ENCODE peak calls at places on chromosomes 16 and 17, in nine cellular contexts. S is ovary, K is esophagus muscularis mucosa, D is transverse colon, Z is tibial nerve, I is SK-N-SH, H is A549, M is H1, G is K562. J is an unnamed sample.

GRCh38 chr16:65200857-65201256 is 79.0 kb upstream of the CDH11 start:
- DNase-seq in S (no peak), K (no peak), D (no peak), Z (no peak), I (no peak), H (no peak), M (no peak), G (no peak), J (no peak)

GRCh38 chr16:27993587-27993986 is 69.9 kb downstream of the GSG1L start:
- DNase-seq in S (no peak), K (no peak), D (no peak), Z (no peak), I (no peak), H (no peak), M (no peak), G (no peak), J (no peak)

GRCh38 chr17:15456972-15457722 is 10.3 kb downstream of the CDRT4 start:
- DNase-seq in S (peak), K (no peak), D (peak), Z (peak), I (peak), H (no peak), M (no peak), G (no peak), J (peak)

GRCh38 chr16:10514369-10515055 is 65.9 kb downstream of the EMP2 start:
- DNase-seq in S (peak), K (no peak), D (peak), Z (no peak), I (peak), H (peak), M (peak), G (peak), J (no peak)

GRCh38 chr17:76276461-76277299 is 11.5 kb downstream of the UBALD2 start:
- DNase-seq in S (no peak), K (no peak), D (no peak), Z (no peak), I (peak), H (no peak), M (no peak), G (no peak), J (no peak)

GRCh38 chr16:63816304-63816703 is 1305.6 kb downstream of the CDH11 start:
- DNase-seq in S (no peak), K (no peak), D (no peak), Z (no peak), I (no peak), H (no peak), M (no peak), G (no peak), J (no peak)

GRCh38 chr16:84340305-84341040 is 27.9 kb upstream of the ATP2C2 start:
- DNase-seq in S (no peak), K (no peak), D (peak), Z (no peak), I (no peak), H (peak), M (no peak), G (no peak), J (no peak)

GRCh38 chr16:8929086-8929748 is 34.5 kb downstream of the USP7 start:
- DNase-seq in S (no peak), K (no peak), D (no peak), Z (no peak), I (no peak), H (no peak), M (no peak), G (no peak), J (no peak)

GRCh38 chr16:84774810-84775209 is 45.0 kb upstream of the CRISPLD2 start:
- DNase-seq in S (no peak), K (no peak), D (no peak), Z (peak), I (no peak), H (no peak), M (no peak), G (no peak), J (no peak)

GRCh38 chr17:39235555-39236221 is 9.9 kb upstream of the STAC2 start:
- DNase-seq in S (no peak), K (no peak), D (peak), Z (no peak), I (peak), H (peak), M (peak), G (peak), J (no peak)

GRCh38 chr17:51228177-51228576 is 31.7 kb downstream of the MBTD1 start:
- DNase-seq in S (no peak), K (no peak), D (no peak), Z (no peak), I (no peak), H (no peak), M (no peak), G (no peak), J (no peak)

GRCh38 chr17:19718041-19718612 is 1.7 kb upstream of the SLC47A2 start:
- DNase-seq in S (no peak), K (no peak), D (no peak), Z (no peak), I (peak), H (no peak), M (no peak), G (no peak), J (no peak)

GRCh38 chr17:39096435-39097158 is 54.8 kb downstream of the PLXDC1 start:
- DNase-seq in S (peak), K (no peak), D (peak), Z (no peak), I (no peak), H (no peak), M (no peak), G (no peak), J (no peak)

GRCh38 chr17:44414394-44415155 is 25.1 kb upstream of the ITGA2B start:
- DNase-seq in S (no peak), K (no peak), D (no peak), Z (no peak), I (no peak), H (no peak), M (no peak), G (no peak), J (no peak)

GRCh38 chr17:81941484-81942166 is 4.5 kb upstream of the PYCR1 start:
- DNase-seq in S (no peak), K (no peak), D (no peak), Z (no peak), I (no peak), H (no peak), M (no peak), G (no peak), J (no peak)

GRCh38 chr17:48611681-48612455 is 1.1 kb upstream of the HOXB7 start:
- DNase-seq in S (no peak), K (no peak), D (peak), Z (no peak), I (no peak), H (peak), M (no peak), G (no peak), J (no peak)

GRCh38 chr17:63445571-63446217 is 412 bp downstream of the CYB561 start:
- DNase-seq in S (no peak), K (no peak), D (peak), Z (no peak), I (peak), H (peak), M (peak), G (peak), J (no peak)

GRCh38 chr17:81685108-81685507 is 1.3 kb downstream of the HGS start:
- DNase-seq in S (no peak), K (no peak), D (no peak), Z (no peak), I (peak), H (no peak), M (no peak), G (no peak), J (no peak)

GRCh38 chr17:44217738-44218343 is 1.6 kb downstream of the UBTF start:
- DNase-seq in S (no peak), K (no peak), D (peak), Z (no peak), I (no peak), H (no peak), M (no peak), G (no peak), J (peak)

GRCh38 chr17:28745052-28745776 is 1.4 kb downstream of the TRAF4 start:
- DNase-seq in S (peak), K (no peak), D (peak), Z (peak), I (peak), H (peak), M (peak), G (peak), J (no peak)

GRCh38 chr17:50128441-50129302 is 1.3 kb downstream of the SAMD14 start:
- DNase-seq in S (no peak), K (no peak), D (no peak), Z (no peak), I (no peak), H (no peak), M (peak), G (no peak), J (no peak)

GRCh38 chr17:50062323-50063243 is 6.7 kb downstream of the ITGA3 start:
- DNase-seq in S (peak), K (no peak), D (peak), Z (no peak), I (peak), H (peak), M (no peak), G (no peak), J (no peak)

GRCh38 chr17:48234922-48235321 is 127.4 kb downstream of the SNX11 start:
- DNase-seq in S (no peak), K (no peak), D (no peak), Z (no peak), I (no peak), H (no peak), M (no peak), G (no peak), J (no peak)

GRCh38 chr17:34163681-34164080 is 91.4 kb upstream of the CCL2 start:
- DNase-seq in S (no peak), K (no peak), D (no peak), Z (no peak), I (peak), H (peak), M (peak), G (peak), J (no peak)

GRCh38 chr17:73604046-73604445 is 40.2 kb downstream of the SDK2 start:
- DNase-seq in S (no peak), K (no peak), D (no peak), Z (no peak), I (no peak), H (no peak), M (no peak), G (no peak), J (no peak)

GRCh38 chr16:8676737-8677375 is 2.4 kb downstream of the ABAT start:
- DNase-seq in S (no peak), K (no peak), D (no peak), Z (no peak), I (no peak), H (no peak), M (no peak), G (no peak), J (no peak)

GRCh38 chr17:15341385-15341849 is at the start of gene TEKT3:
- DNase-seq in S (peak), K (peak), D (peak), Z (peak), I (peak), H (peak), M (peak), G (peak), J (peak)

GRCh38 chr16:14562691-14563491 is 67.2 kb downstream of the PARN start:
- DNase-seq in S (no peak), K (no peak), D (peak), Z (no peak), I (no peak), H (peak), M (no peak), G (no peak), J (no peak)

GRCh38 chr16:90077757-90078593 is 844 bp upstream of the PRDM7 start:
- DNase-seq in S (no peak), K (no peak), D (peak), Z (no peak), I (peak), H (peak), M (peak), G (peak), J (no peak)

GRCh38 chr16:75837264-75837663 is 111.0 kb upstream of the CPHXL start:
- DNase-seq in S (no peak), K (no peak), D (no peak), Z (no peak), I (no peak), H (no peak), M (no peak), G (no peak), J (no peak)

GRCh38 chr16:85496145-85496544 is 117.0 kb upstream of the GSE1 start:
- DNase-seq in S (no peak), K (no peak), D (no peak), Z (no peak), I (no peak), H (no peak), M (no peak), G (no peak), J (no peak)

GRCh38 chr17:15511142-15511541 is 43.7 kb upstream of the CDRT4 start:
- DNase-seq in S (no peak), K (no peak), D (no peak), Z (no peak), I (no peak), H (no peak), M (no peak), G (no peak), J (no peak)

GRCh38 chr16:85028638-85029412 is 1.2 kb downstream of the KIAA0513 start:
- DNase-seq in S (no peak), K (no peak), D (peak), Z (no peak), I (no peak), H (no peak), M (no peak), G (no peak), J (no peak)

GRCh38 chr17:79232957-79233356 is 158.3 kb downstream of the ENGASE start:
- DNase-seq in S (no peak), K (no peak), D (no peak), Z (no peak), I (no peak), H (no peak), M (no peak), G (no peak), J (no peak)

GRCh38 chr17:81646869-81647600 is 9.3 kb downstream of the PDE6G start:
- DNase-seq in S (no peak), K (no peak), D (no peak), Z (no peak), I (peak), H (no peak), M (no peak), G (peak), J (no peak)

GRCh38 chr17:29835438-29836351 is 94.3 kb downstream of the SSH2 start:
- DNase-seq in S (no peak), K (no peak), D (peak), Z (no peak), I (no peak), H (peak), M (no peak), G (no peak), J (no peak)

GRCh38 chr17:35947156-35947585 is 3.7 kb upstream of the LYZL6 start:
- DNase-seq in S (no peak), K (no peak), D (peak), Z (no peak), I (peak), H (peak), M (peak), G (peak), J (no peak)

GRCh38 chr16:28999577-28999976 is 14.7 kb downstream of the LAT start:
- DNase-seq in S (no peak), K (no peak), D (no peak), Z (no peak), I (no peak), H (no peak), M (no peak), G (no peak), J (no peak)

GRCh38 chr17:17379197-17379991 is 76.2 kb downstream of the NT5M start:
- DNase-seq in S (no peak), K (no peak), D (no peak), Z (no peak), I (no peak), H (no peak), M (no peak), G (no peak), J (no peak)

GRCh38 chr16:1102333-1102700 is 6.3 kb upstream of the C1QTNF8 start:
- DNase-seq in S (no peak), K (no peak), D (no peak), Z (no peak), I (no peak), H (no peak), M (no peak), G (no peak), J (no peak)
- TF ChIP-seq EP300 in S (no peak), K (no peak), D (no peak), Z (no peak), I (no peak), H (no peak), M (no peak), G (no peak), J (no peak)

DNA sequence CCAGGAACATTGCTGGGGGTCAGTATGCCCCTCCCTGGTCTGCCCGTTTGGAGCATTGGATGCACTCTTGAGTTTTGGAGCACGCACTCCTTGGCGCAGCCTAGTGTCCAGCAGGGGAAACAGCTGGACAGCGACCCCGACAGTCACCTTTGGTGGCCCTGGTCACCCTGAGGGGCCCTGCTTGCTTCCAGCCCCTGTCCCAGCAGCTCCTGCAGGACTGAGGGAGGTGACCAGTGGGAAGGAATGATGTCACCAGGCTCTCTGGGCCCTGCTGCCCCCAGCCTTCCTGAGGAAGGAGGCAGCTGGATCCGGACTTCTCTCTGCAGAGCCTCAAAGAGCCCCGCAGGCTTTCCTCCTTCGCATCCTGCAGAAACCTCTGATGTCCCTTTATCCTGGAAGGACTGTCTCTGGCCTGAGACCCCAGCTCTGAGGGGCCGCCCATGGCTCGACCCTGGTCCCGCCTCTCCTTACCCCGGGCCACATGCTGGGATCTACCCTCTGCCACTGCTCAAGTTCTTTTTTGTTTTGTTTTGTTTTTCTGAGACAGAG is 11.8 kb downstream of the ZSCAN10 start:
- DNase-seq in S (no peak), K (no peak), D (no peak), Z (no peak), I (no peak), H (peak), M (no peak), G (peak), J (peak)
- TF ChIP-seq CTCF in S (no peak), K (no peak), D (no peak), Z (no peak), I (no peak), H (peak), M (peak), G (peak), J (no peak)

GRCh38 chr16:87945351-87946042 is 5.7 kb upstream of the BANP start:
- DNase-seq in S (peak), K (no peak), D (peak), Z (peak), I (peak), H (peak), M (no peak), G (no peak), J (no peak)
- H3K27ac ChIP-seq in S (peak), K (peak), D (peak), Z (peak), I (no peak), H (no peak), M (peak), G (no peak), J (no peak)

DNA sequence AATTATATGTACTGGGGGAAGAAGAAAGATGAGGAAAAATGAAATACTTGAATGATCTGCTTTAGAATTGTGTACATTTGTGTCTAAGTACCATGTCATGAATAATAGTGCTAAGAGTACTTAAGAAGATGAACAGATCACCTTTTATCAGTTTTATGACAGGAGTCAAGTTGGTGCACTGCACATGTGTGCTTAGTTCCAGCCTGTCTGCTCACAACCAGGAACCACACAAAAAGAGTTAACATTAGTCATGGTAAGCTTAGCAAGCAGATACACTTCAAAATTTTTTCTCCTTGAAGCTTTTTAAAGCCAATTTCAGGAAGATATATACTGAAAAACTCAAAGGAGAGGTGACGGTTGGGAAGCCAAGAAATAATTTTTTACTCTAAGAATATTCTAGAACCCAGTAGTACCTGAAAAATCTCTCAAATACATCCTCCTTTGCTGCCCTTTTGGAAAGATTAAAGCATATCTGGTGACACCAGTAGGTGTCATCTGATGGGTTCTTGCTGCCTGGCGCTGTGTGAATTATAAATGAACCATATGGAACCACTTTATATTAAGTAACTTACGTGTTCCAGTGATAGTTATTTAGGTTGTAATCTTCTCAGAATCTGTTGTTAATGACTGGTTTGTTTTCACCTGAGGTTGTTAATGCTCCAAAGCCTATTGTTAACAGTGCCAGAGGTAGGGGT is 93.4 kb downstream of the MSI2 start:
- DNase-seq in S (no peak), K (no peak), D (no peak), Z (no peak), I (peak), H (no peak), M (no peak), G (no peak), J (no peak)
- TF ChIP-seq EP300 in S (no peak), K (no peak), D (no peak), Z (no peak), I (no peak), H (no peak), M (no peak), G (no peak), J (no peak)

GRCh38 chr16:78005881-78006280 is 16.5 kb upstream of the CLEC3A start:
- DNase-seq in S (no peak), K (no peak), D (no peak), Z (no peak), I (no peak), H (peak), M (peak), G (peak), J (no peak)
- TF ChIP-seq CTCF in S (no peak), K (no peak), D (no peak), Z (no peak), I (peak), H (peak), M (peak), G (peak), J (no peak)

GRCh38 chr16:72946474-72947194 is 101.3 kb downstream of the ZFHX3 start:
- DNase-seq in S (no peak), K (no peak), D (no peak), Z (no peak), I (no peak), H (no peak), M (no peak), G (no peak), J (peak)
- H3K27ac ChIP-seq in S (no peak), K (peak), D (peak), Z (no peak), I (no peak), H (no peak), M (no peak), G (no peak), J (peak)

GRCh38 chr16:58114827-58115825 is 14.1 kb downstream of the CFAP20 start:
- DNase-seq in S (no peak), K (no peak), D (no peak), Z (no peak), I (peak), H (no peak), M (no peak), G (no peak), J (peak)
- TF ChIP-seq EP300 in S (no peak), K (no peak), D (no peak), Z (no peak), I (no peak), H (no peak), M (no peak), G (no peak), J (no peak)

DNA sequence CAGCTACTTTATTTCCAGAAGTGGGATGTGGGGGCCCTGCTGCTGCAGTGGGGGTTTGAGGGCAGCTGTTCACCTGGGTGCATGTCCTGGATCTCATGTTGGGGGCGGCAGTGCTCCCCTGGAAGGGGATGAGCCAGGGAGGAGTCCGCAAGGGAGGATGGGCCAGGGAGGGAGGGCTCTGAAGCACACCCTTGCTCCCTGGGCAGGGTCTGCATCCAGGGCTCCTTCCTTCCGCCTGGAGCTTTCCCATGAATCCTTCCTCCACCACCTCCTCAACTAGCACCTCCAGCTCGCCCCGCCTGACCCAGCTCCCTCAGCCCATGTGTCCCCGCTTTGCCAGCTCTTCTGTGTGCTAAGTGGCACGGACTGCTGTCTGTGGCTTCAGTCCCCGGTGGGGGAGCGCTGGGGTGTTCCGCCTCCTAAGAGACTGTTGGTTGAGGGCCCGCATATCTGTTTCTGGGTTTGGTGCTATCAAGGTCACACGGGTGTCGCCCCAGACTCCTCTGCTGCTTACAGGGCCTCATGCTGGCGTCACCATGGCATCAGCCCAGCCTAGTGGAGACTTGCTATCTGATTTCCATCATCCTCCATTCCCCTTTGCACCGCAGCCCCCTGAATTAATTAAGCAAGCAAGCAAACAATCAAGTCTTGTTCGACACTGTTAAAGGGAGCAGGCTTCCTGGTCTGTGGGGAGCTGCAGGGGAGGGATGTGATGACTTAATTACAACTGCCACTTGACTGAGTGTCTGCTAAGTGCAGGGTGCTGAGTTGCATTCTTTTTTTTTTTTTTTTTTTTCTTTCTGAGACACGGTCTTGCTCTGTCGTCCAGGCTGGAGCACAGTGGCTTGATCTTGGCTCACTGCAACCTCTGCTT is 71.8 kb downstream of the PRKCA start:
- DNase-seq in S (no peak), K (no peak), D (peak), Z (no peak), I (peak), H (no peak), M (no peak), G (peak), J (no peak)
- TF ChIP-seq CTCF in S (no peak), K (no peak), D (no peak), Z (no peak), I (no peak), H (no peak), M (no peak), G (no peak), J (no peak)

J was measured in suprapubic skin.